ENCODE peak calls at places on chromosome 9, in four cellular contexts. B is HuH-7.5, J is T-helper 17 cell, P is fibroblast of mammary gland. O is an unnamed sample.

GRCh38 chr9:99085949-99086948 is 18.7 kb upstream of the TGFBR1 start:
- DNase-seq in B (no peak), J (no peak), P (peak), O (peak)

GRCh38 chr9:32502996-32503395 is 23.0 kb downstream of the RIGI start:
- DNase-seq in P (no peak), J (no peak), B (no peak), O (no peak)

GRCh38 chr9:2725126-2725525 is 7.8 kb downstream of the KCNV2 start:
- DNase-seq in P (no peak), B (no peak), J (no peak), O (no peak)

GRCh38 chr9:36548454-36548853 is 24.2 kb upstream of the MELK start:
- DNase-seq in J (no peak), B (no peak), P (no peak), O (no peak)

GRCh38 chr9:99490736-99491135 is 268.7 kb downstream of the SEC61B start:
- DNase-seq in P (peak), J (no peak), B (no peak), O (peak)

GRCh38 chr9:137253717-137254623 is 1.2 kb upstream of the NELFB start:
- DNase-seq in J (no peak), P (no peak), B (no peak), O (peak)

GRCh38 chr9:95876595-95876994 is 1.1 kb downstream of the ERCC6L2 start:
- DNase-seq in P (peak), J (no peak), B (no peak), O (peak)

GRCh38 chr9:127923046-127923445 is 6.2 kb upstream of the ST6GALNAC4 start:
- DNase-seq in J (no peak), B (no peak), P (no peak), O (no peak)

GRCh38 chr9:134271338-134272301 is 54.6 kb upstream of the RXRA start:
- DNase-seq in B (no peak), J (no peak), P (no peak), O (no peak)